ENCODE peak calls at places on chromosome 11, in five cellular contexts. Z is GM20000, K is nephron progenitor cell, L is tibial artery, S is endothelial cell. Q is an unnamed sample.
A peak's percentile ranks its signal among the peaks of the same experiment; 100 is the strongest.

GRCh38 chr11:65210748-65211147 is 29.0 kb downstream of the CAPN1 start:
- DNase-seq in Z (no peak), K (no peak), L (no peak), S (no peak), Q (no peak)

GRCh38 chr11:19821412-19821875 is 108.8 kb downstream of the NAV2 start:
- DNase-seq in Z (no peak), K (no peak), L (no peak), S (no peak), Q (peak; percentile 59)

GRCh38 chr11:60921777-60922335 is 2.4 kb upstream of the TMEM132A start:
- DNase-seq in Z (no peak), K (no peak), L (no peak), S (no peak), Q (no peak)

GRCh38 chr11:134371436-134372185 is 39.8 kb downstream of the GLB1L2 start:
- DNase-seq in Z (no peak), K (no peak), L (no peak), S (no peak), Q (no peak)

GRCh38 chr11:65559951-65560537 is 1.9 kb upstream of the LTBP3 start:
- DNase-seq in Z (no peak), K (no peak), L (no peak), S (no peak), Q (no peak)

GRCh38 chr11:123139206-123139605 is 55.8 kb downstream of the CLMP start:
- DNase-seq in Z (no peak), K (no peak), L (no peak), S (no peak), Q (no peak)

GRCh38 chr11:59000007-59000406 is 60.7 kb downstream of the GLYATL1 start:
- DNase-seq in Z (no peak), K (no peak), L (no peak), S (no peak), Q (no peak)

GRCh38 chr11:130022799-130023198 is 20.2 kb upstream of the PRDM10 start:
- DNase-seq in Z (no peak), K (no peak), L (no peak), S (no peak), Q (no peak)

GRCh38 chr11:111454561-111455192 is 57.5 kb downstream of the BTG4 start:
- DNase-seq in Z (peak; percentile 61), K (peak; percentile 79), L (no peak), S (peak; percentile 77), Q (peak; percentile 41)

GRCh38 chr11:36622431-36623136 is 24.5 kb upstream of the RAG2 start:
- DNase-seq in Z (peak; percentile 8), K (no peak), L (no peak), S (no peak), Q (no peak)

GRCh38 chr11:63897459-63898156 is 19.4 kb downstream of the RCOR2 start:
- DNase-seq in Z (no peak), K (no peak), L (no peak), S (no peak), Q (no peak)

GRCh38 chr11:8564526-8564925 is 29.5 kb downstream of the STK33 start:
- DNase-seq in Z (no peak), K (no peak), L (no peak), S (no peak), Q (no peak)

GRCh38 chr11:17687946-17688670 is 31.3 kb upstream of the MYOD1 start:
- DNase-seq in Z (no peak), K (no peak), L (no peak), S (no peak), Q (no peak)

GRCh38 chr11:129967996-129968395 is 34.6 kb downstream of the PRDM10 start:
- DNase-seq in Z (no peak), K (no peak), L (no peak), S (no peak), Q (no peak)

Q was measured in HuH-7.5.